ENCODE peak calls at places on chromosomes 16 and 17, in six cellular contexts. One of them, this sample, is unnamed.
A peak's percentile ranks its signal among the peaks of the same experiment; 100 is the strongest.

GRCh38 chr17:62696726-62697490 is 69.4 kb downstream of the MRC2 start:
- DNase-seq in HCT116: no peak
- DNase-seq in neural progenitor cell: no peak
- DNase-seq in MM.1S: no peak
- DNase-seq in PC-3: no peak
- DNase-seq in hepatocyte: no peak
- DNase-seq in this sample: peak; percentile 42

GRCh38 chr16:67462279-67462655 is 18.7 kb downstream of the ATP6V0D1 start:
- DNase-seq in neural progenitor cell: no peak
- DNase-seq in HCT116: no peak
- DNase-seq in PC-3: no peak
- DNase-seq in MM.1S: no peak
- DNase-seq in hepatocyte: no peak
- DNase-seq in this sample: peak; percentile 25

GRCh38 chr17:72609501-72609900 is 483.0 kb downstream of the SLC39A11 start:
- DNase-seq in neural progenitor cell: no peak
- DNase-seq in hepatocyte: no peak
- DNase-seq in PC-3: peak; percentile 99
- DNase-seq in HCT116: peak; percentile 86
- DNase-seq in MM.1S: no peak
- DNase-seq in this sample: peak; percentile 83

GRCh38 chr17:74757502-74757901 is 9.1 kb downstream of the NHERF1 start:
- DNase-seq in neural progenitor cell: no peak
- DNase-seq in PC-3: no peak
- DNase-seq in HCT116: no peak
- DNase-seq in hepatocyte: no peak
- DNase-seq in MM.1S: no peak
- DNase-seq in this sample: no peak

GRCh38 chr17:78613423-78613822 is 36.2 kb upstream of the DNAH17 start:
- DNase-seq in hepatocyte: no peak
- DNase-seq in neural progenitor cell: no peak
- DNase-seq in MM.1S: no peak
- DNase-seq in PC-3: no peak
- DNase-seq in HCT116: no peak
- DNase-seq in this sample: no peak

GRCh38 chr16:6682142-6682811 is 650.4 kb upstream of the RBFOX1 start:
- DNase-seq in HCT116: no peak
- DNase-seq in PC-3: peak; percentile 6
- DNase-seq in neural progenitor cell: peak; percentile 82
- DNase-seq in MM.1S: peak; percentile 45
- DNase-seq in hepatocyte: peak; percentile 65
- DNase-seq in this sample: peak; percentile 15

GRCh38 chr16:2966043-2966802 is 2.1 kb downstream of the KREMEN2 start:
- DNase-seq in HCT116: no peak
- DNase-seq in PC-3: no peak
- DNase-seq in MM.1S: no peak
- DNase-seq in neural progenitor cell: peak; percentile 1
- DNase-seq in hepatocyte: no peak
- DNase-seq in this sample: no peak

GRCh38 chr16:10765772-10766171 is 22.1 kb downstream of the NUBP1 start:
- DNase-seq in HCT116: no peak
- DNase-seq in hepatocyte: no peak
- DNase-seq in PC-3: no peak
- DNase-seq in neural progenitor cell: no peak
- DNase-seq in MM.1S: no peak
- DNase-seq in this sample: no peak

GRCh38 chr16:79639576-79640311 is 39.2 kb upstream of the MAF start:
- DNase-seq in HCT116: no peak
- DNase-seq in PC-3: peak; percentile 33
- DNase-seq in hepatocyte: peak; percentile 68
- DNase-seq in MM.1S: peak; percentile 6
- DNase-seq in neural progenitor cell: no peak
- DNase-seq in this sample: no peak

GRCh38 chr17:74499992-74500391 is 31.3 kb downstream of the CD300LB start:
- DNase-seq in HCT116: no peak
- DNase-seq in neural progenitor cell: no peak
- DNase-seq in PC-3: no peak
- DNase-seq in hepatocyte: no peak
- DNase-seq in MM.1S: no peak
- DNase-seq in this sample: no peak

GRCh38 chr16:67942200-67942509 is 1.8 kb downstream of the LCAT start:
- DNase-seq in neural progenitor cell: peak; percentile 73
- DNase-seq in PC-3: peak; percentile 27
- DNase-seq in HCT116: no peak
- DNase-seq in hepatocyte: peak; percentile 55
- DNase-seq in MM.1S: peak; percentile 26
- DNase-seq in this sample: peak; percentile 60

GRCh38 chr16:72901012-72901411 is 146.9 kb downstream of the ZFHX3 start:
- DNase-seq in hepatocyte: no peak
- DNase-seq in MM.1S: no peak
- DNase-seq in PC-3: no peak
- DNase-seq in HCT116: no peak
- DNase-seq in neural progenitor cell: no peak
- DNase-seq in this sample: no peak

GRCh38 chr17:3770471-3770870 is 30.5 kb downstream of the ITGAE start:
- DNase-seq in PC-3: no peak
- DNase-seq in neural progenitor cell: peak; percentile 15
- DNase-seq in hepatocyte: no peak
- DNase-seq in HCT116: no peak
- DNase-seq in MM.1S: no peak
- DNase-seq in this sample: no peak

GRCh38 chr16:89370081-89370511 is 120.3 kb downstream of the ANKRD11 start:
- DNase-seq in neural progenitor cell: no peak
- DNase-seq in MM.1S: no peak
- DNase-seq in hepatocyte: no peak
- DNase-seq in HCT116: no peak
- DNase-seq in PC-3: peak; percentile 39
- DNase-seq in this sample: peak; percentile 48

GRCh38 chr17:72516772-72517399 is 396.1 kb downstream of the SOX9 start:
- DNase-seq in PC-3: no peak
- DNase-seq in MM.1S: no peak
- DNase-seq in neural progenitor cell: peak; percentile 48
- DNase-seq in hepatocyte: peak; percentile 46
- DNase-seq in HCT116: no peak
- DNase-seq in this sample: peak; percentile 12

GRCh38 chr16:50473375-50473945 is 74.7 kb upstream of the NKD1 start:
- DNase-seq in MM.1S: no peak
- DNase-seq in neural progenitor cell: no peak
- DNase-seq in HCT116: no peak
- DNase-seq in PC-3: peak; percentile 23
- DNase-seq in hepatocyte: no peak
- DNase-seq in this sample: peak; percentile 24

GRCh38 chr16:10122546-10122945 is 59.7 kb downstream of the GRIN2A start:
- DNase-seq in PC-3: peak; percentile 31
- DNase-seq in HCT116: no peak
- DNase-seq in neural progenitor cell: peak; percentile 16
- DNase-seq in MM.1S: no peak
- DNase-seq in hepatocyte: peak; percentile 16
- DNase-seq in this sample: peak; percentile 2

GRCh38 chr16:20851601-20852000 is 45.3 kb downstream of the REXO5 start:
- DNase-seq in MM.1S: no peak
- DNase-seq in PC-3: peak; percentile 81
- DNase-seq in neural progenitor cell: no peak
- DNase-seq in HCT116: peak; percentile 28
- DNase-seq in hepatocyte: peak; percentile 75
- DNase-seq in this sample: peak; percentile 96

GRCh38 chr16:62638964-62639861 is 603.0 kb upstream of the CDH8 start:
- DNase-seq in HCT116: no peak
- DNase-seq in MM.1S: peak; percentile 93
- DNase-seq in neural progenitor cell: no peak
- DNase-seq in PC-3: no peak
- DNase-seq in hepatocyte: no peak
- DNase-seq in this sample: peak; percentile 9
- H2AFZ ChIP-seq in HCT116: no peak overlapping the region
- H2AFZ ChIP-seq in MM.1S: peak overlapping the region; percentile 57
- H2AFZ ChIP-seq in neural progenitor cell: peak overlapping the region; percentile 81
- H2AFZ ChIP-seq in PC-3: no peak overlapping the region
- H2AFZ ChIP-seq in hepatocyte: no peak overlapping the region
- H2AFZ ChIP-seq in this sample: no peak overlapping the region

GRCh38 chr17:52157603-52158449 is 688 bp downstream of the CA10 start:
- DNase-seq in MM.1S: no peak
- DNase-seq in HCT116: no peak
- DNase-seq in neural progenitor cell: peak; percentile 55
- DNase-seq in hepatocyte: no peak
- DNase-seq in PC-3: no peak
- DNase-seq in this sample: no peak
- TF ChIP-seq EZH2phosphoT487 in MM.1S: no peak
- TF ChIP-seq EZH2phosphoT487 in HCT116: no peak
- TF ChIP-seq EZH2phosphoT487 in neural progenitor cell: peak; percentile 73
- TF ChIP-seq EZH2phosphoT487 in hepatocyte: no peak
- TF ChIP-seq EZH2phosphoT487 in PC-3: no peak
- TF ChIP-seq EZH2phosphoT487 in this sample: no peak

DNA sequence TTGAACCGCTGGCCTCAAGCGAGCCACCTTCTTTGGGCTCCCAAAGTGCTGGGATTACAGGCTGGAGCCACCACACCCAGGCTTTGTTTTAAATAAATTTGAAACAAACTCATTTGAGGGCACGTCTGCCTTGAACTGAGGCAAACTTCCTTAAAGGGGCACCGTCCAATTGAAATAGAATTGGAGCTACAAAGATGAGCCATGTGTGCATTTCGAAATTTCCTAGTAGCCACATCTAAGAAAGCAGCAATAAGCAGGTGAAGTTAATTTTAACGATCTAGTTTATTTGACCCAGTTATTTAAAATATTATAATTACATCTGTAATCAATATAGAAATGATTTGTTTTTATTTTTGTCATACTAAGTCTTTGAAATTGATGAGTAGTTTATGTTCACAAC is 755 bp upstream of the C16orf89 start:
- DNase-seq in MM.1S: no peak
- DNase-seq in HCT116: no peak
- DNase-seq in hepatocyte: no peak
- DNase-seq in PC-3: no peak
- DNase-seq in neural progenitor cell: no peak
- DNase-seq in this sample: no peak
- TF ChIP-seq EZH2 in MM.1S: no peak
- TF ChIP-seq EZH2 in HCT116: no peak
- TF ChIP-seq EZH2 in hepatocyte: no peak
- TF ChIP-seq EZH2 in PC-3: no peak
- TF ChIP-seq EZH2 in neural progenitor cell: no peak
- TF ChIP-seq EZH2 in this sample: no peak

GRCh38 chr17:10623786-10624338 is 33.2 kb downstream of the MYH3 start:
- DNase-seq in HCT116: no peak
- DNase-seq in PC-3: no peak
- DNase-seq in hepatocyte: no peak
- DNase-seq in MM.1S: no peak
- DNase-seq in neural progenitor cell: no peak
- DNase-seq in this sample: no peak
- H2AFZ ChIP-seq in HCT116: no peak overlapping the region
- H2AFZ ChIP-seq in PC-3: no peak overlapping the region
- H2AFZ ChIP-seq in hepatocyte: no peak overlapping the region
- H2AFZ ChIP-seq in MM.1S: no peak overlapping the region
- H2AFZ ChIP-seq in neural progenitor cell: no peak overlapping the region
- H2AFZ ChIP-seq in this sample: no peak overlapping the region

GRCh38 chr16:23254338-23254737 is 47.8 kb upstream of the SCNN1B start:
- DNase-seq in HCT116: no peak
- DNase-seq in neural progenitor cell: peak; percentile 12
- DNase-seq in MM.1S: no peak
- DNase-seq in PC-3: peak; percentile 9
- DNase-seq in hepatocyte: no peak
- DNase-seq in this sample: peak; percentile 66

GRCh38 chr16:23249830-23250229 is 52.3 kb upstream of the SCNN1B start:
- DNase-seq in neural progenitor cell: no peak
- DNase-seq in PC-3: no peak
- DNase-seq in hepatocyte: no peak
- DNase-seq in MM.1S: no peak
- DNase-seq in HCT116: no peak
- DNase-seq in this sample: no peak

GRCh38 chr16:23248261-23249194 is 53.6 kb upstream of the SCNN1B start:
- DNase-seq in hepatocyte: no peak
- DNase-seq in MM.1S: no peak
- DNase-seq in HCT116: no peak
- DNase-seq in neural progenitor cell: no peak
- DNase-seq in PC-3: no peak
- DNase-seq in this sample: no peak

GRCh38 chr16:23255000-23255399 is 47.1 kb upstream of the SCNN1B start:
- DNase-seq in MM.1S: no peak
- DNase-seq in PC-3: no peak
- DNase-seq in neural progenitor cell: no peak
- DNase-seq in HCT116: no peak
- DNase-seq in hepatocyte: no peak
- DNase-seq in this sample: no peak

DNA sequence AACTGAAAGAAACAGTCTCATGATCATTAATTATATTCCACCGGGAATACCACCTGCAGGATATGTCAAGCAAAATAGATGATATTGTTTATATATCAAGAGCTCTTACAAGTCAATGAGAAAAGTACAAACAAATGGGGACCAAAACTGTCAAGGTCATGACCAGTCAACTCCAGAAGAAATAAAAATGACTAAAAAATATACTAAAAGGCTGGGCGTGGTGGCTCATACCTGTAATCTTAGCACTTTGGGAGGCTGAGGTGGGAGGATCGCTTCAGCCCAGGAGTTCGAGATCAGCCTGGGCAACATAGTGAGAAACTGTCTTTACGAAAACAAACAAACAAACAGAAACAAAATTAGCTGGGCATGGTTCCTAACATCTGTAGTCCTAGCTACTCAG is 49.8 kb upstream of the SCNN1B start:
- DNase-seq in hepatocyte: no peak
- DNase-seq in HCT116: no peak
- DNase-seq in neural progenitor cell: no peak
- DNase-seq in MM.1S: no peak
- DNase-seq in PC-3: no peak
- DNase-seq in this sample: no peak
- TF ChIP-seq EZH2phosphoT487 in hepatocyte: no peak
- TF ChIP-seq EZH2phosphoT487 in HCT116: no peak
- TF ChIP-seq EZH2phosphoT487 in neural progenitor cell: no peak
- TF ChIP-seq EZH2phosphoT487 in MM.1S: no peak
- TF ChIP-seq EZH2phosphoT487 in PC-3: no peak
- TF ChIP-seq EZH2phosphoT487 in this sample: no peak

DNA sequence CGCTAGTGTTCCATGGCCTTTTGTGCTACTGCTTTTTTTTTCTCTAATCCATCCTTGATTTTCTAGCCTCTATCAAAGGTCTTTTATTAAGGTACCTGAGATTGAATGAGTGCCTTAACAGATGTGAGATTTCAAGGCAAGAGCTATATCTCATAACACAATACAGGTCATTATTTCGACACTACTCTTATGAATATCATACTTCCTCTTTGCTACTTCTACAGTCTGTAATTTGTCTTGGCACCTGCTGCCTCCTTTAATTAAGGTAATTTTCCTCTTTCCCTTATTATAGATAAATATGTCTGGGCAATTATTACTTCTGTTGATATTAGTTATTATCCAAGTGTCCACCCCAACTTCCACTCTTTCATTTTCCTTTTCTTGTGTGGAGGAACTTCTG is 5.3 kb downstream of the KRT28 start:
- DNase-seq in PC-3: no peak
- DNase-seq in neural progenitor cell: no peak
- DNase-seq in hepatocyte: no peak
- DNase-seq in MM.1S: no peak
- DNase-seq in HCT116: no peak
- DNase-seq in this sample: no peak
- TF ChIP-seq EZH2 in PC-3: no peak
- TF ChIP-seq EZH2 in neural progenitor cell: no peak
- TF ChIP-seq EZH2 in hepatocyte: no peak
- TF ChIP-seq EZH2 in MM.1S: no peak
- TF ChIP-seq EZH2 in HCT116: no peak
- TF ChIP-seq EZH2 in this sample: no peak